ENCODE peak calls at places on chromosomes 7 and 10, in four cellular contexts. D is lower lobe of right lung, K is GM23338, O is neural progenitor cell. A is an unnamed sample.

GRCh38 chr10:86613905-86614304 is 40.4 kb upstream of the OPN4 start:
- DNase-seq in D (no peak), K (no peak), O (no peak), A (no peak)

GRCh38 chr7:3559178-3559765 is 258.2 kb downstream of the SDK1 start:
- DNase-seq in D (no peak), K (no peak), O (no peak), A (no peak)

GRCh38 chr7:117458977-117459583 is 20.7 kb upstream of the CFTR start:
- DNase-seq in D (no peak), K (peak; percentile 71), O (peak; percentile 44), A (no peak)

GRCh38 chr7:85669139-85669692 is 482.4 kb upstream of the SEMA3D start:
- DNase-seq in D (no peak), K (no peak), O (no peak), A (no peak)

GRCh38 chr10:129165770-129166169 is 301.3 kb upstream of the MGMT start:
- DNase-seq in D (no peak), K (no peak), O (no peak), A (no peak)

GRCh38 chr10:130137077-130137448 is 872 bp downstream of the GLRX3 start:
- DNase-seq in D (no peak), K (no peak), O (peak; percentile 51), A (no peak)

GRCh38 chr10:129658673-129659072 is 191.6 kb downstream of the MGMT start:
- DNase-seq in D (no peak), K (peak; percentile 81), O (peak; percentile 71), A (no peak)

GRCh38 chr7:73391396-73391795 is 42.2 kb upstream of the FZD9 start:
- DNase-seq in D (no peak), K (no peak), O (no peak), A (no peak)

GRCh38 chr10:454860-455259 is 234.6 kb downstream of the DIP2C start:
- DNase-seq in D (no peak), K (no peak), O (no peak), A (no peak)

GRCh38 chr7:115984105-115984504 is 46.5 kb downstream of the TFEC start:
- DNase-seq in D (no peak), K (no peak), O (no peak), A (no peak)

GRCh38 chr10:47423476-47423875 is 39.4 kb upstream of the ZNF488 start:
- DNase-seq in D (no peak), K (peak; percentile 15), O (no peak), A (no peak)

GRCh38 chr10:123568751-123569150 is 97.4 kb upstream of the GPR26 start:
- DNase-seq in D (no peak), K (no peak), O (no peak), A (no peak)

GRCh38 chr7:128450913-128451312 is 4.8 kb upstream of the HILPDA start:
- DNase-seq in D (no peak), K (no peak), O (no peak), A (no peak)

GRCh38 chr7:113797420-113797995 is 121.3 kb downstream of the PPP1R3A start:
- DNase-seq in D (no peak), K (no peak), O (no peak), A (no peak)

GRCh38 chr10:71598673-71599072 is 120.9 kb downstream of the C10orf105 start:
- DNase-seq in D (peak; percentile 77), K (no peak), O (no peak), A (peak; percentile 78)

GRCh38 chr10:123583639-123584418 is 82.3 kb upstream of the GPR26 start:
- DNase-seq in D (peak; percentile 86), K (peak; percentile 97), O (peak; percentile 92), A (peak; percentile 90)

GRCh38 chr10:5832946-5833345 is 19.7 kb upstream of the GDI2 start:
- DNase-seq in D (no peak), K (no peak), O (no peak), A (peak; percentile 72)

GRCh38 chr7:3787717-3788311 is 486.8 kb downstream of the SDK1 start:
- DNase-seq in D (peak; percentile 49), K (no peak), O (no peak), A (no peak)

GRCh38 chr10:75276029-75276872 is 40.5 kb upstream of the COMTD1 start:
- DNase-seq in D (peak; percentile 58), K (peak; percentile 58), O (no peak), A (peak; percentile 77)

GRCh38 chr10:103547391-103547946 is 54.0 kb downstream of the NEURL1 start:
- DNase-seq in D (no peak), K (no peak), O (no peak), A (peak; percentile 53)

GRCh38 chr10:58952747-58953466 is 223.5 kb upstream of the PHYHIPL start:
- DNase-seq in D (no peak), K (peak; percentile 74), O (peak; percentile 64), A (no peak)

GRCh38 chr10:30027057-30028005 is 32.1 kb downstream of the JCAD start:
- DNase-seq in D (peak; percentile 74), K (peak; percentile 70), O (no peak), A (peak; percentile 77)

GRCh38 chr7:29647020-29647654 is 83.5 kb downstream of the PRR15 start:
- DNase-seq in D (no peak), K (no peak), O (no peak), A (no peak)

GRCh38 chr7:157238087-157238486 is 98.7 kb upstream of the DNAJB6 start:
- DNase-seq in D (no peak), K (peak; percentile 50), O (no peak), A (no peak)

DNA sequence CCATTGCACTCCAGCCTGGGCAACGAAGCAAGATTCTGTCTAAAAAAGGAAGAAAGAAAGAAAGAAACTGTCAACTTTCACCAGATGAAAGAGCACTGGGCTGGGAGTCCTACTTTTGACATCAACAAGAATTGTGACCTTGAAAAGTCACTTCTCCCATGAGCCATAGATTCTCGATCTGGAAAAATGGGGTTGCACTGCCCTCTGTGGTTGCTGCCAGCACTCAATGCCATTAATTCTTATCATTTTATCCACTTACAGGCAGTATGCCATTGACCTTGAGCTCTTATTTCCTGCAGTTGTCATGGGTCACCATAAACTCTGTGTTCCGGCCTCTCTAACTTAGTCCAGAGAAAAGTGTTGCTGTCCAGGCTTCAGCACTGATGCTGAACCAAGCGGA is 137.2 kb downstream of the NOC3L start:
- DNase-seq in D (no peak), K (peak; percentile 56), O (no peak), A (no peak)
- TF ChIP-seq CTCF in D (peak; percentile 22), K (peak; percentile 60), O (peak; percentile 25), A (peak; percentile 25)

GRCh38 chr10:90430186-90430585 is 427.7 kb downstream of the HTR7 start:
- DNase-seq in D (no peak), K (no peak), O (no peak), A (no peak)
- H3K27ac ChIP-seq in D (no peak overlapping the region), K (no peak overlapping the region), O (no peak overlapping the region), A (no peak overlapping the region)

GRCh38 chr10:92699193-92699517 is 9.4 kb downstream of the HHEX start:
- DNase-seq in D (no peak), K (peak; percentile 35), O (no peak), A (no peak)
- H3K4me3 ChIP-seq in D (peak overlapping the region; percentile 49), K (peak overlapping the region; percentile 59), O (peak overlapping the region; percentile 5), A (peak overlapping the region; percentile 39)

DNA sequence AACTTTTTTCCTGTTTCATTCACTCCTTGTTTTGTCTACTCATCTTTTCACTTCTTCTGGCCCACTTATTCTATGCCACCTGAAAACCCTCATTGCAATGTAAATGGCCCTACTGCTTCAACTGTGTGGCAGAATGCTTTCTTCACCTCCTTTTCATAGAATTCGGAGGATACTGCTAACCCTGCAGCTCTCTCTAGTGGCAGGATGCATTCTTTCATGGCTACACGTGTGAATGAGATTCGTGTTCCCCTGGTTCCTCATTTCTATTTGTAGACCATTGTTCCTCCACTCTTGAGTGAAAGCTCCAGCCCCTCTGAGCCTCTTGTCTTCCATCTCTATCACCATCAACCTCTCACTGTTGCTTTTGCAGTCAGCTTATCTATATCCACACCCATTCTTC is 20.9 kb upstream of the CYP26C1 start:
- DNase-seq in D (no peak), K (peak; percentile 82), O (peak; percentile 53), A (no peak)
- TF ChIP-seq CTCF in D (peak; percentile 14), K (peak; percentile 72), O (peak; percentile 47), A (peak; percentile 21)

DNA sequence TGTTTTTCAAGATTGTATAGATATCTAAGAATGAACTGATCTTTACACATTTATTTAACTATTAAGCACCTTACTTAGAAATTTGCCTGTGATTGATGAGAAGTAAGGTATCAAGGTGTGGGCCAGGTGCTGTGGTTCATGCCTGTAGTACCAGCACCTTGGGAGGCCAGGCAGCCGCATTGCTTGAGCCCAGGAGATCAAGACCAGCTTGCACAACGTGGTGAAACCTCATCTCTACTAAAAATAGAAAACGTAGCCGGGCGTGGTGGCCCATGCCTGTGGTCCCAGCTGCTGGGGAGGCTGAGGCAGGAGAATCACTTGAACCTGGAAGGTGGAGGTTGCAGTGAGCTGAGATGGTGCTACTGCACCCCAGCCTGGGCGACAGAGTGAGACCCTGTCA is 33.7 kb downstream of the NME8 start:
- DNase-seq in D (no peak), K (no peak), O (no peak), A (no peak)
- H3K27ac ChIP-seq in D (no peak overlapping the region), K (no peak overlapping the region), O (no peak overlapping the region), A (no peak overlapping the region)

GRCh38 chr7:151757274-151757673 is 119.6 kb downstream of the PRKAG2 start:
- DNase-seq in D (no peak), K (no peak), O (no peak), A (no peak)
- H3K4me3 ChIP-seq in D (no peak overlapping the region), K (no peak overlapping the region), O (no peak overlapping the region), A (no peak overlapping the region)